ENCODE peak calls at places on chromosomes 5 and 9, in eight cellular contexts. One of them, this sample, is unnamed.
A peak's percentile ranks its signal among the peaks of the same experiment; 100 is the strongest.

GRCh38 chr5:135989686-135990085 is 34.9 kb upstream of the LECT2 start:
- DNase-seq in body of pancreas: no peak
- DNase-seq in T-cell: no peak
- DNase-seq in vagina: no peak
- DNase-seq in iPS-NIHi11: no peak
- DNase-seq in kidney: no peak
- DNase-seq in OCI-LY7: no peak
- DNase-seq in B cell: no peak
- DNase-seq in this sample: no peak

GRCh38 chr5:176578391-176578808 is 29.3 kb downstream of the CDHR2 start:
- DNase-seq in OCI-LY7: peak; percentile 55
- DNase-seq in vagina: no peak
- DNase-seq in kidney: no peak
- DNase-seq in body of pancreas: peak; percentile 80
- DNase-seq in iPS-NIHi11: peak; percentile 92
- DNase-seq in T-cell: no peak
- DNase-seq in B cell: peak; percentile 58
- DNase-seq in this sample: peak; percentile 39

GRCh38 chr5:28400076-28400475 is 1361.7 kb upstream of the CDH9 start:
- DNase-seq in vagina: no peak
- DNase-seq in kidney: no peak
- DNase-seq in OCI-LY7: no peak
- DNase-seq in body of pancreas: no peak
- DNase-seq in B cell: no peak
- DNase-seq in T-cell: no peak
- DNase-seq in iPS-NIHi11: no peak
- DNase-seq in this sample: no peak

GRCh38 chr5:143806568-143806967 is 5.4 kb upstream of the HMHB1 start:
- DNase-seq in body of pancreas: no peak
- DNase-seq in vagina: no peak
- DNase-seq in iPS-NIHi11: no peak
- DNase-seq in B cell: no peak
- DNase-seq in T-cell: no peak
- DNase-seq in kidney: no peak
- DNase-seq in OCI-LY7: no peak
- DNase-seq in this sample: no peak

GRCh38 chr9:124478014-124478753 is 27.9 kb downstream of the ADGRD2 start:
- DNase-seq in body of pancreas: no peak
- DNase-seq in kidney: no peak
- DNase-seq in B cell: no peak
- DNase-seq in OCI-LY7: no peak
- DNase-seq in iPS-NIHi11: peak; percentile 68
- DNase-seq in vagina: no peak
- DNase-seq in T-cell: no peak
- DNase-seq in this sample: no peak

GRCh38 chr5:78514427-78515345 is 133.9 kb downstream of the LHFPL2 start:
- DNase-seq in OCI-LY7: no peak
- DNase-seq in kidney: no peak
- DNase-seq in B cell: no peak
- DNase-seq in iPS-NIHi11: no peak
- DNase-seq in vagina: no peak
- DNase-seq in body of pancreas: no peak
- DNase-seq in T-cell: no peak
- DNase-seq in this sample: no peak

GRCh38 chr5:179930788-179931473 is 23.2 kb upstream of the TBC1D9B start:
- DNase-seq in OCI-LY7: no peak
- DNase-seq in B cell: no peak
- DNase-seq in T-cell: no peak
- DNase-seq in vagina: no peak
- DNase-seq in kidney: no peak
- DNase-seq in iPS-NIHi11: no peak
- DNase-seq in body of pancreas: no peak
- DNase-seq in this sample: no peak

GRCh38 chr5:174503461-174504265 is 220.7 kb upstream of the MSX2 start:
- DNase-seq in body of pancreas: peak; percentile 34
- DNase-seq in vagina: peak; percentile 83
- DNase-seq in OCI-LY7: no peak
- DNase-seq in T-cell: no peak
- DNase-seq in kidney: no peak
- DNase-seq in B cell: no peak
- DNase-seq in iPS-NIHi11: no peak
- DNase-seq in this sample: no peak

This sample was measured in MM.1S.